ENCODE peak calls at places on chromosome 15, in nine cellular contexts. Q, F, J, P, A, B, I, O and Y are unnamed samples.

GRCh38 chr15:38308797-38309196 is 56.2 kb downstream of the SPRED1 start:
- DNase-seq in O (no peak), F (no peak), A (no peak), I (no peak), Q (no peak), J (no peak), P (no peak), B (no peak), Y (no peak)

GRCh38 chr15:40894689-40895308 is 549 bp downstream of the VPS18 start:
- DNase-seq in I (peak), J (peak), Q (peak), A (peak), O (no peak), F (peak), P (peak), B (peak), Y (no peak)

GRCh38 chr15:60059186-60059585 is 55.1 kb downstream of the FOXB1 start:
- DNase-seq in Q (no peak), A (no peak), O (no peak), I (no peak), F (no peak), P (peak), B (no peak), J (no peak), Y (no peak)

GRCh38 chr15:32642667-32643425 is 1.3 kb downstream of the SCG5 start:
- DNase-seq in A (no peak), P (no peak), I (no peak), Q (no peak), F (no peak), O (no peak), J (no peak), B (no peak), Y (no peak)

GRCh38 chr15:70584838-70585706 is 178.3 kb downstream of the UACA start:
- DNase-seq in O (peak), A (peak), Q (no peak), J (peak), B (peak), I (peak), F (no peak), P (peak), Y (no peak)

GRCh38 chr15:68691667-68692066 is 112.9 kb downstream of the CORO2B start:
- DNase-seq in J (no peak), F (peak), P (no peak), I (no peak), B (no peak), O (no peak), Q (no peak), A (peak), Y (no peak)

GRCh38 chr15:43977072-43977884 is 150.5 kb downstream of the WDR76 start:
- DNase-seq in Q (peak), P (peak), F (no peak), B (no peak), O (no peak), J (peak), I (no peak), A (no peak), Y (no peak)

GRCh38 chr15:60932051-60932915 is 296.8 kb downstream of the RORA start:
- DNase-seq in B (no peak), A (peak), J (peak), P (peak), F (peak), I (no peak), O (peak), Q (peak), Y (peak)

GRCh38 chr15:69540622-69541021 is 88.0 kb downstream of the RPLP1 start:
- DNase-seq in P (no peak), F (no peak), J (no peak), Q (no peak), A (no peak), I (no peak), B (no peak), O (no peak), Y (peak)

GRCh38 chr15:46518381-46518780 is 883.6 kb downstream of the SQOR start:
- DNase-seq in I (no peak), J (no peak), O (no peak), B (no peak), Q (peak), F (no peak), P (no peak), A (no peak), Y (no peak)

GRCh38 chr15:68608206-68608843 is 29.5 kb downstream of the CORO2B start:
- DNase-seq in Q (no peak), O (peak), I (no peak), P (no peak), J (no peak), F (peak), A (no peak), B (no peak), Y (peak)